ENCODE peak calls at places on chromosomes 13 and 19, in five cellular contexts. E is GM23338, T is Panc1, R is K562, M is HepG2. A is an unnamed sample.

GRCh38 chr19:42253245-42254082 is 1.5 kb downstream of the ERF start:
- DNase-seq in E (peak), T (no peak), R (peak), M (peak), A (peak)

GRCh38 chr13:31860002-31860401 is 120.7 kb downstream of the RXFP2 start:
- DNase-seq in E (no peak), T (no peak), R (no peak), M (no peak), A (no peak)

GRCh38 chr13:37369618-37370017 is 228.9 kb downstream of the POSTN start:
- DNase-seq in E (no peak), T (no peak), R (no peak), M (no peak), A (no peak)

GRCh38 chr13:57666554-57666953 is 35.0 kb downstream of the PCDH17 start:
- DNase-seq in E (no peak), T (no peak), R (no peak), M (no peak), A (no peak)

GRCh38 chr19:21833733-21834132 is 2.2 kb downstream of the ZNF43 start:
- DNase-seq in E (no peak), T (no peak), R (no peak), M (no peak), A (no peak)

GRCh38 chr13:113879506-113880360 is 15.9 kb upstream of the GAS6 start:
- DNase-seq in E (no peak), T (no peak), R (no peak), M (no peak), A (no peak)

GRCh38 chr13:113275387-113275786 is 21.7 kb upstream of the LAMP1 start:
- DNase-seq in E (peak), T (peak), R (peak), M (peak), A (peak)

GRCh38 chr13:110231348-110232047 is 75.5 kb downstream of the COL4A1 start:
- DNase-seq in E (no peak), T (no peak), R (no peak), M (no peak), A (no peak)

GRCh38 chr19:55344444-55344843 is 4.8 kb downstream of the KMT5C start:
- DNase-seq in E (no peak), T (no peak), R (no peak), M (no peak), A (no peak)

GRCh38 chr19:40716031-40716654 is 543 bp downstream of the COQ8B start:
- DNase-seq in E (no peak), T (no peak), R (peak), M (no peak), A (peak)

GRCh38 chr19:55258476-55258827 is 365 bp downstream of the PPP6R1 start:
- DNase-seq in E (no peak), T (no peak), R (peak), M (no peak), A (no peak)

GRCh38 chr19:48770734-48771472 is 15.6 kb downstream of the FGF21 start:
- DNase-seq in E (peak), T (no peak), R (no peak), M (no peak), A (no peak)

GRCh38 chr13:111573362-111573761 is 252.9 kb downstream of the TEX29 start:
- DNase-seq in E (no peak), T (no peak), R (no peak), M (no peak), A (no peak)

GRCh38 chr13:97324115-97324514 is 102.0 kb downstream of the MBNL2 start:
- DNase-seq in E (no peak), T (no peak), R (no peak), M (no peak), A (no peak)

GRCh38 chr19:51448011-51448744 is 10.1 kb downstream of the SIGLEC8 start:
- DNase-seq in E (no peak), T (no peak), R (no peak), M (no peak), A (no peak)

GRCh38 chr13:32134241-32134801 is 102.7 kb downstream of the FRY start:
- DNase-seq in E (no peak), T (no peak), R (no peak), M (no peak), A (no peak)

GRCh38 chr13:67101730-67102467 is 128.2 kb downstream of the PCDH9 start:
- DNase-seq in E (no peak), T (no peak), R (no peak), M (no peak), A (no peak)

GRCh38 chr19:49689133-49690072 is at the start of gene ADM5:
- DNase-seq in E (peak), T (no peak), R (no peak), M (no peak), A (no peak)

GRCh38 chr13:102825921-102826706 is 19.7 kb upstream of the ERCC5 start:
- DNase-seq in E (peak), T (no peak), R (no peak), M (no peak), A (no peak)

GRCh38 chr19:13579388-13580060 is 73.2 kb upstream of the CACNA1A start:
- DNase-seq in E (peak), T (no peak), R (no peak), M (no peak), A (no peak)

GRCh38 chr13:43936630-43937029 is 56.9 kb downstream of the LACC1 start:
- DNase-seq in E (no peak), T (no peak), R (no peak), M (no peak), A (no peak)

GRCh38 chr13:99057310-99057975 is 79.6 kb upstream of the DOCK9 start:
- DNase-seq in E (no peak), T (no peak), R (no peak), M (no peak), A (peak)

GRCh38 chr19:4386038-4386782 is 14.1 kb downstream of the SH3GL1 start:
- DNase-seq in E (no peak), T (no peak), R (no peak), M (no peak), A (no peak)

DNA sequence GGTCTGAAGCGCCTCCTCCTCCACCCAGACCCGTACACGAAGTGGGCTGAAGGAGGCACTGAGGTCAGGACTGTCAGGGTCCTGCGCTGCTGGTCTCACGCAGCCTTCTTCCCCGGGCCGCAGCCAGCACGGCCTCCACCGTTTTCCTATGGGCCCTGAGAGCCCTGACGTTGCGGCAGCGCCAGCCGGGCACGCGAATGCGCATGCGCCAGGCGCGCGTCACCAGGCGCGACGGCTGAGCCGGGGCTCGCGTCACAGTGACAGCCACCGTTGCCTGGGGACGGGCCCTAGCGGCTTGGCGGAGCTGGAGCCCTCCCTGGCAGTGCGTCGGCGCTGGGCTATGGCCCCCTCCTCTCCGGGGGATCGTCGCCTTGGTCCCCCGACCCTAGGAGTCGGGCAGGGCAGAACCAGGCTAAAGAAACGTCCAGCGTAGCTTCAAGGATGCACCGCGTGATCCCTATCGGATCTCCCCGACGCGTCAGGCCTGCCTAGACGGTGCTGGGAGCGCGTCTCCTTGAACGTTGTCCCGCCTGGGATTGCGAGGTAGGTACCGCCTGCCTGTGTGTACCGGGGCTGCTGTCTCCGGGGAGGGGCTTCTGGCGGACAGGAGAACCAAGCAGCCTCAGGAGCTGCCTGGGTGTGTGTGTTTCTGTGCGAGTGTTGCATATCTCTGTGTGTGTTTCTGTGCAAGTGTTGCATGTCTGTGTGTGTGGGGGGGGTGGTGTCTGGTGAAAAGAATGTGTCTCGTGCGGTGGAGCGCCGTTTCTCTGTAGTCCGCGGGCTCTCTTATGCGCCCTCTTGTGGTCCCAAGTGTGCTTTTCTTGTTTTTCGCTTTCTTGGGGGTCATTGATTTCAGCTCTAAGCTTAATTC is 43.2 kb downstream of the ZNF571 start:
- DNase-seq in E (peak), T (no peak), R (peak), M (no peak), A (no peak)
- TF ChIP-seq REST in E (no peak), T (no peak), R (no peak), M (no peak), A (no peak)

DNA sequence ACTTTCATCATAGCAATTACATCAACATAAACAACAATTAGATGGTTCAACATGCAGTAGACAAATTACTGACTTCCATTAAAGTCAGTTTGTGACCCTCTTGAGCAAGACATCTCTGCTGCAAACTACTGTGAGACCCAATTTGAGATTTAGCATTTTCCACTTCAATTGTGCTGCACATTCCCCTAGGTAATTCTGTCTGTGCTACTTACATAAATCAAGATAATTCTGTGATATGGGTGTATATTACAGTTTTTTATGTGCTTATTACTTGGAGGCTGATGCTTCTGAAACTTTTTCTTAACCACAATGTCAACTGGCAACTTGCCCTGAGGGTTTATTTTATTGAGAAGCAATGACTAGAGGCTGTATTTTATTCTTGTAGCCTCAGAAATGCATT is 1714.4 kb downstream of the OLFM4 start:
- DNase-seq in E (no peak), T (no peak), R (no peak), M (no peak), A (no peak)
- TF ChIP-seq REST in E (no peak), T (no peak), R (no peak), M (no peak), A (no peak)

DNA sequence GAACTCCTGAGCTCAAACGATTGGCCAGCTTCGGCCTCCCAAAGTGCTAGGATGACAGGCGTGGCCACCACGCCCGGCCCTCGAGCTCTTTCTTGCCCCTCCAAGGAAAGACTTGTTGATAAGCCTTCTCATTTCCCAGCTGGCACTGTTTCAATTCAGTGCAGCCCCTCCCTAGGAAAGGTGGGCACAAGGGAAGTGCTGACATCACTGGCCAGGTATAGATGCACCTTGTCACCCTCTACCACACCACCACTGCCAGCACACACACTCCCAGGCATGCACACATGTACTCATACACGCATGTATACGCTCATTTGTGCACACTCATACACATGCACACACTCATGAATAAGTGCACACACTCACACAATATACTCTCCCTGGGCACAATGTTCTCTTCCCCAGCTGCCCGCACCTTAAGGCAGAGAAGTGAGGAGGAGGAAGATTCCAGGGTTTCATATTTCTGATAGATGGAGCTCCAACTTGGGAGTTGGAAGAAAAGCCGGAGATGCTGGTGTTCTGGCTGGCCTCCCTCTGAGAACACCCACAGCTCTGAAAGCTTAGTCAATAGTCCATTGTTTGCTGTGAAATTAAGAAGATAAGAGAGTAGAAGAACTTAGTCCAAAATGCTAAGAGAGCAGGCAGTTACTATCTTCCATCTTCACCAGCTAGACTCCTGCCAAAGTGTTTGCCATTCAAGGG is 196.7 kb downstream of the FOXO1 start:
- DNase-seq in E (no peak), T (no peak), R (no peak), M (no peak), A (no peak)
- TF ChIP-seq REST in E (no peak), T (no peak), R (no peak), M (no peak), A (no peak)

GRCh38 chr13:76798037-76798436 is 88.2 kb downstream of the KCTD12 start:
- DNase-seq in E (no peak), T (no peak), R (no peak), M (no peak), A (no peak)
- TF ChIP-seq REST in E (no peak), T (no peak), R (no peak), M (no peak), A (no peak)

DNA sequence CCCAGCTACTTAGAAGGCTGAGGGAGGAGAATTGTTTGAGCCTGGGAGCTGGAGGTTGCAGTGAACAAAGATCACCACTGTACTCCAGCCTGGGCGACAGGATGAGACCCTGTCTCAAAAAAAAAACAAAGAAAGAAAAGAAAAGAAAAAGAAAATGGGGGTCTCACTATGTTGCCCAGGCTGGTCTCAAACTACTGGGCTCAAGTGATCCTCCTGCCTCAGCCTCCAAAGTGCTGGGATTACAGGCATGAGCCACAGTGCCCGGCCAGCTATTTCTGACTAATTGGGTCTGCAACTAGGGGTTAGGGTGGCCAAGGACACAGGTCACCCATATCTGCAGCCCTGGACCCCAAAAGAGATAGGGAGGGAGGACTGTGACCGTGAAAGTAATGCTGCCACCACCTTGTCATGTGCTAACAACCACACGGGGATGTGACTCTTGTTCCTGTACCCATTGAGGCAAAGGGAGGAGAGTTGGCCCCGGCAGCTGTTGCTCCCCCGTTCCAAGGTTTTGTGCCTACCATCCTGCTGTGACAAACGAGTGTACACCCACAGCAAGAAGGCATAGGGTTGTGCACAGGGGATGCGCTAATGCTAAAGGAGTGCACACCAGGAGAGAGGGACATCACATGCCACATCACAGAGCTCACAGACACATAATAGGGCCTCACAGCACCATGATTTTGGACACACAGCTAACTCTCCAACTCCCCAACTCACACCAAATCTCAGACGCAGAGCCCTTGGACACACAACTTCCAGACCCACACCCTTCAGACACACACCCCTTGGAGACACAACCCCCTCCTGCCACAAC is 619 bp downstream of the MEF2B start:
- DNase-seq in E (no peak), T (no peak), R (no peak), M (no peak), A (no peak)
- TF ChIP-seq REST in E (no peak), T (no peak), R (no peak), M (no peak), A (no peak)

GRCh38 chr13:28637714-28638355 is 21.1 kb upstream of the POMP start:
- DNase-seq in E (peak), T (no peak), R (peak), M (peak), A (no peak)
- TF ChIP-seq REST in E (no peak), T (no peak), R (no peak), M (no peak), A (no peak)

DNA sequence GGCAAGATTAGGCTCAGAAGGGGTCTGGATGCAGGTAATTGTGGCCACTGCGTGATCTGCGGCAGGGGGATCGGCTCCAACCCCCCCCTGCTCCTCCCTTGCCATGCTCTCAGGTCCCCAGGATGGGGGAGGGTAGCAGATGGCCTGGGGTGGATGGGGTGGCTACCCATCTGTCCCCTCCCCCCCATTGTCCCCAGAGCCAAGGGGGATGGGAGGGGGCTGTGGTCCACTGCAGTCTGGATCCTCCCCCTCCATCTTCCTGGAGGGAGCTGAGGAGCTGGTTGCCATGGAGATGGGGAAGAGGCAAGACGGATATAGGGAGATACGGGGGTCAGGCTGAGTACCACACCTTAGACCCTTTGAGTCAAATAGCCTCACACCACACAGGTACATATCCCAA is 1.6 kb upstream of the NOVA2 start:
- DNase-seq in E (peak), T (no peak), R (no peak), M (no peak), A (no peak)
- TF ChIP-seq REST in E (no peak), T (no peak), R (no peak), M (no peak), A (no peak)

A was measured in A549.